ENCODE peak calls at places on chromosomes 1 and 21, in eight cellular contexts. R is MM.1S; G is esophagus squamous epithelium; L is OCI-LY7; F is left ventricle myocardium inferior; I is A673; H is fibroblast of lung; V is CD8-positive, alpha-beta T cell. S is an unnamed sample.

GRCh38 chr1:119617751-119618691 is 30.0 kb downstream of the ZNF697 start:
- DNase-seq in R (no peak), H (peak), L (no peak), I (no peak), V (no peak), F (peak), G (no peak), S (no peak)

GRCh38 chr1:193520472-193520871 is 334.1 kb upstream of the B3GALT2 start:
- DNase-seq in V (no peak), I (no peak), L (no peak), H (peak), G (no peak), R (no peak), F (no peak), S (no peak)

GRCh38 chr1:204396015-204396583 is 15.5 kb downstream of the PPP1R15B start:
- DNase-seq in L (no peak), R (no peak), H (no peak), G (no peak), I (no peak), V (no peak), F (no peak), S (no peak)

GRCh38 chr1:67802565-67802964 is 30.7 kb downstream of the GNG12 start:
- DNase-seq in R (no peak), V (no peak), G (no peak), F (no peak), L (no peak), H (no peak), I (no peak), S (no peak)

GRCh38 chr1:166235728-166236127 is 68.9 kb upstream of the FAM78B start:
- DNase-seq in L (no peak), I (no peak), H (no peak), F (no peak), R (no peak), G (no peak), V (no peak), S (no peak)

GRCh38 chr1:193216920-193217319 is 30.5 kb upstream of the B3GALT2 start:
- DNase-seq in H (no peak), I (peak), R (no peak), F (peak), G (no peak), L (no peak), V (no peak), S (peak)

GRCh38 chr1:116544588-116545358 is 26.1 kb downstream of the CD58 start:
- DNase-seq in I (no peak), F (no peak), H (no peak), G (no peak), L (no peak), R (no peak), V (no peak), S (peak)

GRCh38 chr1:233172201-233172600 is 123.3 kb downstream of the PCNX2 start:
- DNase-seq in V (no peak), G (no peak), L (no peak), I (peak), F (no peak), H (peak), R (peak), S (no peak)

GRCh38 chr21:33121715-33122475 is 52.0 kb downstream of the OLIG1 start:
- DNase-seq in R (peak), L (peak), F (no peak), V (no peak), I (peak), G (no peak), H (peak), S (peak)

GRCh38 chr1:43238104-43238503 is 31.7 kb upstream of the TMEM125 start:
- DNase-seq in R (peak), H (peak), F (peak), V (no peak), L (peak), I (peak), G (no peak), S (no peak)

GRCh38 chr1:177975588-177976495 is 6.0 kb upstream of the SEC16B start:
- DNase-seq in G (no peak), L (no peak), F (no peak), H (peak), I (no peak), R (no peak), V (no peak), S (no peak)

GRCh38 chr1:183567584-183567983 is 22.7 kb downstream of the NCF2 start:
- DNase-seq in F (peak), I (no peak), V (no peak), L (peak), H (peak), R (no peak), G (no peak), S (no peak)

GRCh38 chr1:168291222-168291824 is 10.6 kb downstream of the TBX19 start:
- DNase-seq in I (no peak), H (no peak), F (no peak), L (no peak), G (no peak), R (peak), V (no peak), S (no peak)

GRCh38 chr1:23657659-23658275 is 33.8 kb upstream of the RPL11 start:
- DNase-seq in V (peak), L (peak), F (peak), I (peak), R (peak), H (peak), G (no peak), S (no peak)

GRCh38 chr1:10250663-10251062 is 40.3 kb downstream of the KIF1B start:
- DNase-seq in G (no peak), I (no peak), F (no peak), L (no peak), V (no peak), H (no peak), R (no peak), S (no peak)

GRCh38 chr1:220970311-220970710 is 91.1 kb downstream of the HLX start:
- DNase-seq in G (no peak), R (no peak), I (no peak), F (no peak), H (no peak), V (no peak), L (no peak), S (no peak)

GRCh38 chr1:37828410-37829074 is 20.5 kb upstream of the YRDC start:
- DNase-seq in I (no peak), G (no peak), H (no peak), F (no peak), R (no peak), L (no peak), V (no peak), S (no peak)

GRCh38 chr1:2546515-2547209 is 9.5 kb upstream of the TNFRSF14 start:
- DNase-seq in G (peak), L (peak), H (peak), F (peak), V (peak), R (peak), I (peak), S (no peak)

GRCh38 chr1:227343727-227344551 is 25.6 kb upstream of the CDC42BPA start:
- DNase-seq in F (no peak), I (peak), R (no peak), L (no peak), V (no peak), H (peak), G (no peak), S (no peak)

GRCh38 chr1:232837085-232837484 is 31.9 kb downstream of the MAP10 start:
- DNase-seq in G (no peak), I (no peak), F (no peak), H (peak), L (no peak), R (no peak), V (no peak), S (no peak)

GRCh38 chr1:25502957-25503356 is 40.4 kb upstream of the LDLRAP1 start:
- DNase-seq in F (no peak), L (no peak), H (peak), R (no peak), G (no peak), I (no peak), V (no peak), S (no peak)

DNA sequence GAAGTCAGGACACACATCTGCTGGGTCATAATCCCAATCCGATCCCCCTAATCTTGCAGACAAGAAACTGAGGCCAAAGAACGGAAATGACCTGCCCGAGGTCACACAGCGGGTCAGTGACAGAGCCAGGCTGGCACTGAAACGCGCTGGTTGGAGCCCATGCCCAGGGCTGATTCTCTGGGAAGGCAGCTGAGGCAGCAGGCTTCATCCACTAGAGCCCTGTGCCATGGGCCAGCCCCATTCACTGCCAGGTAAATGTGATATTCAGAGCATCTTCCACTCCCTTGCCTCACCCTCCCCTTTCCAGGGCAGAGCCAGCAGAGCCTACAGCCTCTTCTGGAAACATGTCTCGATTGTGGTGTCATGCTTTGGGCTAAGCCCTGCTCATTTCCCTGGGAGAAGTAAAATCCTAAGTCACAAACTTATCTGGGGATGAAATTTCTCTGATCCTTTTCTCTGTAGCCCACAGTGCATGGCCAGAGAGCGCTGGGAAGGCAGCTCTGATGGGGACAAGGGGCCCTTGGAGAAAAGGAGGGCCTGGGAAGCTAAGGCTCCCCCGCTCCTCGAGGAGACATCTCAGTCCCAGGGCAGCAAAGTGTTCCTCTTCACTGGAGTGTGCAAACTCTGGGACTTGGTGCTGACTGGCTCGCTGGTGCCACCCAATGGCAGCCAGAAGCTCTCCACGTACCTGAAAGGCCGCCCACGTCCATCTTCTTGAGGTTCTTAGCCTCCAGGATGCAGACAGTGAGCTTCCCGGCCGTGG is 110.4 kb downstream of the SYT2 start:
- DNase-seq in F (peak), L (peak), R (peak), G (no peak), I (peak), H (peak), V (no peak), S (no peak)
- TF ChIP-seq CTCF in F (peak), L (peak), R (peak), G (peak), I (peak), H (peak), V (no peak), S (peak)

DNA sequence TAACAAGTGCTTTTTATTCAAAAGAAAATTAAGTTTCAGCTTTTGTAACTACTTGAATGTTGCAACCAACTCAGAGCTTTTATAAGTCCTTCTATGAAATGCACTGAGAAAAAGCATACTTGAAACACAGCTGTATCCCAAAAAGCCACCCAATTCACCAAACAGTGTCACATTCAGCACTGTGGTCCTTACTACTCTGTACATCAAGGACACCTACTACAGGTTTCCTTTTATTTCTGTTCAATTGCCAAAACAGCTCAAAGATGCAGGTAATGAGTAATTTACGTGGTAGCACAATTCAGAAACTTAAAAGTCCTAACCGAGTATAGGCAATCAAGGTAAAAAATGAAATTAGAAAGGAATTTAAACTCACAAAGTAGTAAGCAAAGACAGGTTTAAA is 2.5 kb downstream of the EIF4G3 start:
- DNase-seq in H (no peak), L (no peak), I (no peak), F (no peak), G (no peak), V (no peak), R (no peak), S (no peak)
- H3K4me3 ChIP-seq in H (peak), L (peak), I (peak), F (peak), G (peak), V (no peak), R (no peak), S (peak)

GRCh38 chr1:32353431-32353830 is 8.9 kb downstream of the FAM229A start:
- DNase-seq in F (peak), L (no peak), R (no peak), G (no peak), H (no peak), I (no peak), V (no peak), S (no peak)

GRCh38 chr1:32352831-32353383 is 9.4 kb downstream of the FAM229A start:
- DNase-seq in H (no peak), I (no peak), R (no peak), V (no peak), L (no peak), F (no peak), G (no peak), S (no peak)

GRCh38 chr1:32350785-32351076 is 11.6 kb downstream of the FAM229A start:
- DNase-seq in H (no peak), I (no peak), F (no peak), L (no peak), V (no peak), G (no peak), R (no peak), S (no peak)

GRCh38 chr1:32351077-32351858 is 11.0 kb downstream of the FAM229A start:
- DNase-seq in G (peak), H (peak), R (peak), I (peak), V (peak), F (peak), L (peak), S (peak)

GRCh38 chr1:32351859-32352745 is 10.2 kb downstream of the FAM229A start:
- DNase-seq in F (peak), R (no peak), I (no peak), H (peak), L (no peak), G (no peak), V (no peak), S (no peak)
- TF ChIP-seq CTCF in F (no peak), R (no peak), I (no peak), H (no peak), L (no peak), G (no peak), V (no peak), S (no peak)

DNA sequence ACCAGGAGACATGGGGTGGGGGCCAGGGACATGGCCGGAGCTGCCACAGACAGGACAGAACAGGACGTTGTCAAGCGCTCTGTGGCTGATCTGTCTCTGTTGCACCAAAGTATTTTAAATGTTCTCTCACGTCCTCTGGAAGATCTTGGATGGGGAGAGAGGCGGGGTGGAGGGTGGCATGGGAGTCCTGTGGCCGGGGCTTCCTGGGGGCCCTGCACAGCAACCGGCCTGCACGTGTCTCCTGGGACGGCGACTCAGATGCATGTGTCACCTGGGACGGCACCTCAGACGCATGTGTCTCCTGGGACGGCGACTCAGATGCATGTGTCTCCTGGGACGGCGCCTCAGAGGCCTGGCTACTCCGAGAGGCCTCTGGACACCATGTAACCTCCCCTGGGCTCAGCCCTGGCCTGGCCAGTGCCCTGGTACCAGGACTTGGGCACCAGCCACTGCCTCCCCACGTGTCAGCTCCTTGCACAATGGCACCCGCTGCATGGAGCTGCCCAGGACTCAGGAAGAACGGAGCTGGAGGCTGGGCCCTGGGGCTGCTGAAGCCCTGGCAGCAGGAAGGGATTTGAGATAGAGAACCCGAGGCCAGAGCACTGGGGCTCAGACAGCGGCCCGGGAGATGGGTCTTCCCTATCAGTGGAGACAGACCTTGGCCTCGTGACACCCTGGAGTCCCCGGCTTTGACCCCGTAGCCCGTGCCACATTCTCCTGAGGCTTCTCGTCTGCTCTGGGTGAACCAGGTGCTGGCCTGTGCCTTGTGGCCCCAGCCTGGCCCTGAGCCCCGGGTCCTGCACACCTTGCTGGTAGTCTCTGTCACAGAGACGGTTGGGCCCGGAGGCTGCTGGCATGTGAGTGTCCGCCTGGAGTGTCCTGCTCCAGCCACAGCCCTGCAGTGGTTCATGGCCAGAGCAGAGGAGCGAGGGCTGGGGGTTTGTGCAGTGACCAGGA is 14.7 kb upstream of the SLC19A1 start:
- DNase-seq in H (no peak), I (no peak), F (peak), G (no peak), V (no peak), L (no peak), R (no peak), S (no peak)
- H3K4me3 ChIP-seq in H (no peak), I (no peak), F (no peak), G (no peak), V (no peak), L (no peak), R (no peak), S (no peak)

DNA sequence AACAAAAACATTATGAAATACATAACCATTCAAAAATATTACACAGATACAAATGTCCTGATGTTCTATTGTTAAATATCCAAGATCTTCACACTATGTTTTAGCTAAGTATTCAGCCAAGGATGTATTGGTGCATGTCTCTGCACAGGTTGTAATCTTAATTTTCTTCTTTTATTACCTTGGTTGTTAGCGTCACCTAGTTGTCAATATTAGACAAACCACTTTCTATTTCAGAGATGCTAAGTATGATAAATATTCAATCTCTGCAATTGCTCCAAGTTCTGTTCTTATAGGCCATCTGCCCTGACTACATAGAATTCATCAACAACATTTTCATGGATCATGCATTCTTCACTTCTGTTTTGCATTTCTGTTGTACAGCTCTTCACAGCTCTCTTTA is 380.0 kb downstream of the NUF2 start:
- DNase-seq in R (no peak), I (no peak), H (no peak), G (no peak), F (no peak), V (no peak), L (no peak), S (no peak)
- TF ChIP-seq CTCF in R (no peak), I (peak), H (no peak), G (no peak), F (no peak), V (no peak), L (peak), S (no peak)

GRCh38 chr1:244231193-244231571 is 180.1 kb downstream of the ZBTB18 start:
- DNase-seq in V (no peak), G (no peak), I (no peak), L (no peak), F (no peak), H (peak), R (no peak), S (no peak)
- H3K4me3 ChIP-seq in V (no peak), G (peak), I (peak), L (no peak), F (peak), H (no peak), R (no peak), S (no peak)

GRCh38 chr1:218361298-218362065 is 16.3 kb downstream of the TGFB2 start:
- DNase-seq in G (no peak), H (peak), R (peak), F (no peak), L (no peak), V (no peak), I (peak), S (no peak)
- TF ChIP-seq CTCF in G (peak), H (peak), R (peak), F (peak), L (peak), V (no peak), I (peak), S (no peak)

DNA sequence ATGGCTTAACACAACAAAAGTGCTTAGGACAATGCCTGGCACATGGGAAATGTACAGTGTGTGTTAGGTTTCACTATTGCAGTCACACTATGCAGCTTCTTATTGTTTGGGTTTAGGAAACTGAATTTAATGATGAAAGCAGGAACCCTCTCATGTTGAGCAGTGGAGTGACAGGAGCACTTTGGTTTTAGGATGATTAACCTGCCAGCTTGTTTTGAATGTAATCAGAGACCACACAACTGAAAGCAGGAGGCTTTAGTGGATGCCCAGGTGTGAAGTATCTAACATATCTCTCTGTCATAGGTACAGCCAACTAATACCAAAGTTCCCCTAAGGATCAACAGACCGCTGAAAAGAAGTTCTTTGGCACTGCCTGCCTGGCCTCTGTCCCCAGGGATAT is 406.9 kb upstream of the USP24 start:
- DNase-seq in V (no peak), G (no peak), R (no peak), H (no peak), I (no peak), F (no peak), L (no peak), S (no peak)
- H3K4me3 ChIP-seq in V (no peak), G (no peak), R (no peak), H (no peak), I (no peak), F (no peak), L (no peak), S (no peak)

DNA sequence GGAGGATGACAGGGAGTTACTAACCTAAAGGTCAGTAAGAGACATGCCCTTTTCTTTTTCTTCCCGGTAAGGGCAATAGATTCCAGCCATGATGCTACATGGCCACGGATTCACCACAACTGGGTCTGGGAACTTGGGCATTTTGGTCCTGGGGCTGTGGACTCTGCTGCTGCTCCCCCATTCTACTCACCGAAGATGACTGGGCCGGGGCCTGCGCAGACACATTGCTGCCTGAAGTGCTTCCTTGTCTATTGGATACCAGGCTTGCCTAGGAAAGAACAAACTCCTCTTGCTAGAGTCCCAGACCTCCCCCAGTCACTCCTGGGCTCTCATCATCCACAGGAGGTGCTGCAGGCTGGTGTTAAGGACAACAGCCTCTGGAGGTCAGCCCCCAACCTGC is 49.9 kb upstream of the A3GALT2 start:
- DNase-seq in V (no peak), R (no peak), H (no peak), I (no peak), L (no peak), F (no peak), G (no peak), S (no peak)
- TF ChIP-seq CTCF in V (no peak), R (no peak), H (no peak), I (no peak), L (no peak), F (no peak), G (no peak), S (no peak)

GRCh38 chr1:19646771-19647319 is 2.7 kb downstream of the NBL1 start:
- DNase-seq in L (no peak), V (no peak), I (no peak), R (no peak), G (no peak), F (no peak), H (no peak), S (no peak)
- H3K4me3 ChIP-seq in L (no peak), V (no peak), I (no peak), R (no peak), G (peak), F (peak), H (peak), S (no peak)